ENCODE peak calls at places on chromosomes 11 and 22, in four cellular contexts. J, A, M and B are unnamed samples.

GRCh38 chr11:43282607-43283440 is 29.0 kb upstream of the API5 start:
- DNase-seq in M (peak; percentile 33), A (peak; percentile 22), J (peak; percentile 10), B (peak; percentile 19)

GRCh38 chr11:6782720-6783119 is at the start of gene OR2AG1:
- DNase-seq in J (no peak), A (no peak), M (no peak), B (no peak)

GRCh38 chr22:25125693-25126357 is 73.8 kb upstream of the CRYBB3 start:
- DNase-seq in A (no peak), M (no peak), J (no peak), B (no peak)

GRCh38 chr22:47154621-47155081 is 392.2 kb downstream of the TBC1D22A start:
- DNase-seq in M (no peak), A (peak; percentile 84), J (no peak), B (no peak)

GRCh38 chr22:16949561-16949960 is 58.5 kb downstream of the GAB4 start:
- DNase-seq in A (no peak), M (no peak), J (no peak), B (no peak)

GRCh38 chr11:94922675-94923347 is 50.5 kb downstream of the CWC15 start:
- DNase-seq in M (no peak), J (no peak), A (no peak), B (no peak)

GRCh38 chr11:88281317-88281712 is 56.2 kb downstream of the CTSC start:
- DNase-seq in A (no peak), M (no peak), J (no peak), B (no peak)

GRCh38 chr22:22571429-22571828 is 12.4 kb upstream of the PRAME start:
- DNase-seq in M (no peak), A (no peak), J (no peak), B (no peak)

GRCh38 chr22:50218153-50218995 is 17.6 kb downstream of the SELENOO start:
- DNase-seq in J (no peak), M (no peak), A (peak; percentile 51), B (no peak)

GRCh38 chr11:64096835-64097234 is 61.1 kb downstream of the FLRT1 start:
- DNase-seq in M (no peak), J (no peak), A (no peak), B (no peak)

GRCh38 chr11:93199616-93200015 is 1.8 kb upstream of the SLC36A4 start:
- DNase-seq in M (no peak), J (no peak), A (no peak), B (no peak)

GRCh38 chr11:116176484-116177005 is 596.2 kb downstream of the BUD13 start:
- DNase-seq in A (no peak), M (no peak), J (no peak), B (no peak)

GRCh38 chr11:100631316-100631715 is 55.8 kb upstream of the ARHGAP42 start:
- DNase-seq in M (no peak), A (no peak), J (no peak), B (no peak)

GRCh38 chr11:65448074-65448417 is 25.4 kb downstream of the NEAT1 start:
- DNase-seq in J (no peak), A (no peak), M (no peak), B (no peak)

GRCh38 chr11:58254936-58255335 is 13.1 kb downstream of the OR10W1 start:
- DNase-seq in A (no peak), M (no peak), J (no peak), B (no peak)

GRCh38 chr11:131331546-131331945 is 38.9 kb upstream of the NTM start:
- DNase-seq in J (no peak), M (no peak), A (no peak), B (no peak)

GRCh38 chr11:112583246-112583893 is 322.7 kb upstream of the PLET1 start:
- DNase-seq in A (no peak), M (no peak), J (no peak), B (no peak)

GRCh38 chr11:43222215-43222614 is 89.6 kb upstream of the API5 start:
- DNase-seq in M (no peak), J (no peak), A (no peak), B (no peak)

GRCh38 chr22:30833328-30833727 is 135.2 kb downstream of the MORC2 start:
- DNase-seq in A (no peak), M (no peak), J (no peak), B (no peak)

GRCh38 chr11:8652140-8652539 is 30.3 kb downstream of the TRIM66 start:
- DNase-seq in M (no peak), A (no peak), J (no peak), B (no peak)

GRCh38 chr11:102010776-102011500 is 36.3 kb upstream of the CFAP300 start:
- DNase-seq in A (no peak), M (no peak), J (no peak), B (no peak)

GRCh38 chr11:131897247-131897646 is 526.8 kb downstream of the NTM start:
- DNase-seq in M (no peak), A (no peak), J (no peak), B (no peak)

GRCh38 chr11:107769189-107769588 is 57.3 kb upstream of the SLN start:
- DNase-seq in A (no peak), J (no peak), M (no peak), B (no peak)

GRCh38 chr22:36385491-36386350 is 2.0 kb downstream of the MYH9 start:
- DNase-seq in J (no peak), M (no peak), A (peak; percentile 57), B (peak; percentile 50)

GRCh38 chr11:28738549-28738948 is 630.4 kb downstream of the METTL15 start:
- DNase-seq in A (no peak), M (no peak), J (no peak), B (no peak)

GRCh38 chr11:119205080-119205479 is 1.1 kb upstream of the CBL start:
- DNase-seq in J (no peak), M (no peak), A (no peak), B (no peak)

DNA sequence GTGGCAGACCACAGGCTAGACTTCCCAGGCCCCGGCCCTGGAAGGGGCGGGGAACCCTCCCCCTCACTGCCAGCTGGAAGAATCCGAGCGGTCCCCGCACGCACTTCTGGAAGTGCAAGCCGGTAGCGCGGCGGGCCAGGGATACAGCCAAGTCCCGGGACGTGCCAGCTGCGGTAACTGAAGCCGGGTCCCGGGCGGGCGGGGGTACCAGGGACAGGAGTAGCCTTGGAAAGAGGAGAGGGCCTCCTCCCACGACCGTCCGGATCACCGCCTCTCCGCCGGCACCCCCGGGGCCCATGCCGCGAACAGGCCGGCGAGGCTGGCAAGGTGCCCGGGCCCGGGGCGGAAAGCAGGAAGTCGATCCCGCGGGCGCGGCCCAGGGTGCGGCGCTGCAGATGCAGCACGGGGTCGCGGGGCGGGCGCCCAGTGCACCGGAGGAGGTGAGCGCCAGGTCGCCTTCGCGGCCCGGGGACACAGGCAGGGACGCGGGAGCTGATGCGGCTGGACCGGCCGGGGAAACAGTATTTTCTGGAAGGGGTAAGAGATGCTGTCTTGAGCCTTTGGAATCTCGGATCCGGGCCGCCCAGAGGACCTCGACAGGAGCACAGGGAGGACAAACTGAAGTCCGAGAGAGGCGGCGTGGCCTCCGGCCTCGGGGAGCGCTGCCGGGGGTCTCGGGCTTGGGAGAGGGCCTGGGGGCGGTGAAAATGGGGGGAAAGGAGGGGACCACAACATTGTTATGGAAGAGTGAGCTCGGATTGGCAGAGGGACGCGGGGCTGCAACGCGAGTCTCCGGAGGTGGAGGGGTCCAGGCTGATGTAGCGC is 756 bp upstream of the SLC35C1 start:
- DNase-seq in J (peak; percentile 47), A (peak; percentile 87), M (peak; percentile 45), B (peak; percentile 55)
- TF ChIP-seq CTCF in J (no peak), A (no peak), M (no peak), B (no peak)

DNA sequence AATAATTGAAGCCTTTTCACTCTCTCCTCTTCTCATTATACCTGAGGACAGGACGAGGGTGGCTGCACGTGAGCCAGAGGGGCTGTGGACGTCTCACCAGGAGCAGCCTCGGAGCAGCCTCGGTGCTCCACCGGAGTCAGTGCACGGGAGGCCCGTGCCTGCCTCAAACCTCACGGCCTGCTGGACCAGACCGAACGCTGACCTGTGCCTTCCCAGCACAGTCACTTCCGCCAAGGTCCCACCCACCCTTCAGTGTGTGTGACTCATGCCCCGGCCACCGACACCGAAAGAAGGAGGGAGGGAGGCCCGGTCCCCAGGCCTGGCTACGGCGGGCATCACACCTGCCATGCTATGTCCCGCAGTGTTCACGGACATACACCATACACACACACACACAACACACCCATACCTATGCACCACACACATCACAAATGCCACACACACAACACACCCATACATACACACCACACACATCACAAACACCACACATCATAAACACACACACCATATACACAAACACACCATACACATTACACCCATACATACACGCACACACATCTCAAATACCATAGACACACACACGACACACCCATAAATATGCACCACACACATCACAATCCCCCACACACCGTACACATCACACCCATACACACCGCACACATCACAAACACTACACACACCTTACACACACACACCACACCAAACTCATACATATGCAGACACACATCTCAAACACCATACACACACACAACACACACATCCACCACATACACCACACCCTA is 1506.5 kb downstream of the TBC1D22A start:
- DNase-seq in J (no peak), M (no peak), A (no peak), B (no peak)
- TF ChIP-seq CTCF in J (no peak), M (no peak), A (no peak), B (no peak)

GRCh38 chr11:61669417-61669816 is 10.8 kb upstream of the DAGLA start:
- DNase-seq in A (no peak), J (no peak), M (no peak), B (no peak)

GRCh38 chr11:61667684-61668320 is 12.4 kb upstream of the DAGLA start:
- DNase-seq in J (no peak), M (no peak), A (no peak), B (no peak)

GRCh38 chr11:61675826-61676225 is 4.4 kb upstream of the DAGLA start:
- DNase-seq in J (no peak), A (no peak), M (no peak), B (no peak)

GRCh38 chr11:61670626-61671025 is 9.6 kb upstream of the DAGLA start:
- DNase-seq in J (no peak), M (no peak), A (no peak), B (no peak)

DNA sequence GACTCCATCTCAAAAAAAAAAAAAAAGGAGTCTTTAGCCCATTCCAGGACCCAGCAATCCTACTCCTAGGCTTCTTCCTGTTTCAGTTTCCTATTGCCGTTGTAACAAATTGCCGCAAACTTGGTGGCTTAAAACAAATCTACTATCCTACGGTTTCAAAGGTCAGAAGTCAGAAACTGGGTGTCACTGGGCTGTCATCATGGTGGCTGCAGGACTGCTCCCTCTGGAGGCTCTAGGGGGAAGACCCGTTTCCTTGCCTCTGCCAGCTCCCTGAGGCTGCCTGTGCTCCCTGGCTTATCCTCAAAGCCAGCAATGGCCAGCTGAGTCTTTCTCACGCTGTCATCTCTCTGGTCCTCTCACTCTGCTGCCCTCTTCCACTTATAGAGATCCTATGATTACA is 8.7 kb upstream of the DAGLA start:
- DNase-seq in M (no peak), A (no peak), J (no peak), B (no peak)
- TF ChIP-seq CTCF in M (peak; percentile 51), A (no peak), J (no peak), B (no peak)

DNA sequence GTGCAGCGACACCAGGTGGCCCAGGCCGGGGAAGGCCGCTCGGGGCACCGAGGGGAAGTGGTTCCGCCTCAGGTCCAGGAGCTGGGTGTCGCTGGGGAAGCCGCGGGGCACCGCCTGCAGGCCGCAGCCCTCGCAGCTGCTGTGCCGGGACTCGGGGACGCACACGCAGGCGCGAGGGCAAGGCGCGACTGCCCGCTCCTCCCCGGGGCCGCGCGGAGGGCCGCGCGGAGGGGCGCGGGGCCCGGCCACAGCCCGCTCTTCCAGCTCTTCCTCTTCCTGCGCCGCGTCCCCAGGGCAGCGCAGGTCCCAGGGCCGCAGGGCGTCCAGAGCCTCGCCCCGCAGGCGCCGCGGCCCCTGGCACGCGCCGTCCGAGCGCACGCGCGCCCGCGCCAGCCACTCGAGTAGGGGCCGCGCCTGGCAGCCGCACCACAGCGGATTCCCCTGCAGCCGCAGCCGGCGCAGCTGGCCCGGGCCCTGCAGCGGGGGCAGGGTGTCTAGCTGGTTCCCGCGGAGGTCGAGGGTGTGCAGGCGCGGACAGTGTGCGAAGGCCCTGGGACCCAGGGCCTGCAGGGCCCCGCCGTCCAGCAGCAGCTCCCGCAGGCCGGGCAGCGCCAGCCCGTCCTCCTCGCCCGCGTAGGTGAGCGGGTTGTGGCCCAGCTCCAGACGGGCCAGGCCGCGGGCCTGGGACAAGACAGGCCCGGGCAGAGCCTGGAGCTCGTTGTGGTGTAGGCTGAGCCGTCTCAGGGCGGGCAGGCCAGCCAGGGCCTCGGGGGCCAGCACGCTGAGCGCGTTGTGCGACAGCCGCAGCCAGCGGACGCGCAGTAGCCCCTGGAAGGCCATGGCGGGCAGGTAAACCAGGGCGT is 2.8 kb downstream of the CHADL start:
- DNase-seq in M (peak; percentile 75), J (peak; percentile 76), A (peak; percentile 67), B (peak; percentile 50)
- TF ChIP-seq CTCF in M (peak; percentile 77), J (peak; percentile 67), A (peak; percentile 35), B (peak; percentile 34)